ENCODE peak calls at places on chromosomes 4 and X, in five cellular contexts. N is H1, E is GM12878, R is K562, L is HepG2. J is an unnamed sample.

GRCh38 chr4:140637836-140638235 is 69.1 kb upstream of the UCP1 start:
- DNase-seq in N (no peak), E (no peak), R (peak; percentile 60), L (peak; percentile 59), J (peak; percentile 45)

GRCh38 chr4:182968917-182969650 is 51.9 kb upstream of the DCTD start:
- DNase-seq in N (no peak), E (no peak), R (peak; percentile 58), L (no peak), J (no peak)

GRCh38 chr4:62194342-62194741 is 994.2 kb downstream of the ADGRL3 start:
- DNase-seq in N (no peak), E (no peak), R (no peak), L (no peak), J (no peak)

GRCh38 chr4:2259541-2260267 is 2.2 kb downstream of the MXD4 start:
- DNase-seq in N (no peak), E (no peak), R (no peak), L (no peak), J (peak; percentile 9)

GRCh38 chrX:10164879-10165278 is 8.1 kb downstream of the CLCN4 start:
- DNase-seq in N (no peak), E (no peak), R (no peak), L (no peak), J (no peak)

GRCh38 chrX:6184900-6185515 is 43.7 kb downstream of the NLGN4X start:
- DNase-seq in N (no peak), E (no peak), R (no peak), L (no peak), J (no peak)

GRCh38 chr4:7804759-7805385 is 134.8 kb downstream of the AFAP1 start:
- DNase-seq in N (no peak), E (no peak), R (no peak), L (no peak), J (no peak)

GRCh38 chrX:21658746-21659145 is 616 bp upstream of the KLHL34 start:
- DNase-seq in N (no peak), E (no peak), R (no peak), L (no peak), J (peak; percentile 53)

GRCh38 chrX:101803451-101803850 is 128.4 kb downstream of the ZMAT1 start:
- DNase-seq in N (no peak), E (no peak), R (no peak), L (no peak), J (no peak)

GRCh38 chr4:159390648-159391047 is 287.8 kb downstream of the RAPGEF2 start:
- DNase-seq in N (no peak), E (no peak), R (peak; percentile 15), L (peak; percentile 48), J (no peak)

GRCh38 chr4:154722262-154722661 is 21.5 kb upstream of the LRAT start:
- DNase-seq in N (no peak), E (no peak), R (no peak), L (no peak), J (no peak)

GRCh38 chr4:52876063-52876462 is 13.9 kb downstream of the RASL11B start:
- DNase-seq in N (no peak), E (no peak), R (no peak), L (no peak), J (no peak)

GRCh38 chr4:7074423-7074822 is 6.6 kb upstream of the GRPEL1 start:
- DNase-seq in N (no peak), E (no peak), R (no peak), L (no peak), J (no peak)

GRCh38 chr4:152936446-152937279 is 540 bp downstream of the FHDC1 start:
- DNase-seq in N (peak; percentile 78), E (no peak), R (peak; percentile 35), L (no peak), J (peak; percentile 82)

GRCh38 chr4:144595681-144596080 is 50.3 kb upstream of the HHIP start:
- DNase-seq in N (no peak), E (no peak), R (no peak), L (no peak), J (no peak)

GRCh38 chrX:96889726-96890125 is 6.0 kb downstream of the RPA4 start:
- DNase-seq in N (no peak), E (no peak), R (no peak), L (peak; percentile 0), J (no peak)

GRCh38 chrX:109472939-109473713 is 8.8 kb downstream of the GUCY2F start:
- DNase-seq in N (peak; percentile 48), E (no peak), R (peak; percentile 42), L (peak; percentile 42), J (peak; percentile 50)

GRCh38 chr4:146273204-146273901 is 59.0 kb downstream of the REELD1 start:
- DNase-seq in N (no peak), E (peak; percentile 94), R (no peak), L (no peak), J (no peak)

GRCh38 chrX:102345916-102346315 is 93.9 kb downstream of the NXF2B start:
- DNase-seq in N (peak; percentile 67), E (no peak), R (peak; percentile 56), L (peak; percentile 6), J (peak; percentile 70)

GRCh38 chrX:25925956-25926355 is 212.2 kb upstream of the MAGEB18 start:
- DNase-seq in N (no peak), E (no peak), R (no peak), L (no peak), J (no peak)

GRCh38 chrX:475926-476723 is 89.4 kb upstream of the PPP2R3B start:
- DNase-seq in N (no peak), E (no peak), R (peak; percentile 32), L (no peak), J (peak; percentile 50)

DNA sequence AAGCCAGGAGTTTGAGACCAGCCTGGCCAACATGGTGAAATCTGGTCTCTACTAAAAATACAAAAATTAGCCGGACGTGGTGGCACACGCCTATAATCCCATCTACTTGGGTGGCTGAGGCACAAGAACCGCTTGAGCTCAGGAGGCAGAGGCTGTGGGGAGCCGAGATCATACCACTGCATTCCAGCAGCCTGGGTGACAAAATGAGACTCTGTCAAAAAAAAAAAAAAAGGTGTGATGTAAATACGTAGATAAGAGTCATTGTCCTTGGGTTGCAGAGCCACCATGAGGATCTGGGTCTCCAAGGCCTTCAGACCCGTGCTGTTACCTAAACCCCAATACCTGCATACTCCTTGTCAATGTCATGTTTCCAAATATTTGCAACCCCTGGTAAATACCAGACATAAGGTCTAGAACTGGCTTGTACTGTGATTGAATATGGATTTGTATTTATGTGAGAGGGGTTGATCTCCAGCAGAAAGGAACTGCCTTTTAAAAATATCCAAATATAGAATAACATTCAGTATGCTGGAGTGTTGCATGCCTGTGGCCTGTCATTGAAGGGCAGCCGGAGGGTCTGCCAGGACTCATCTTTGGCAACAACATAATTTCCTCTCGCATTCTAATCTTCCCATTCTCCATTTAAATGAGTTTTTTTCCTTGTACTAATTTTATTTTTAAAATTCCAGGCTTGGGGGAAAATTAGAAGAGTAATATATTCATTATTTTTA is 40.4 kb downstream of the ATXN3L start:
- DNase-seq in N (no peak), E (no peak), R (no peak), L (no peak), J (no peak)
- TF ChIP-seq ATF2 in N (no peak), E (no peak), R (no peak), L (no peak), J (no peak)

DNA sequence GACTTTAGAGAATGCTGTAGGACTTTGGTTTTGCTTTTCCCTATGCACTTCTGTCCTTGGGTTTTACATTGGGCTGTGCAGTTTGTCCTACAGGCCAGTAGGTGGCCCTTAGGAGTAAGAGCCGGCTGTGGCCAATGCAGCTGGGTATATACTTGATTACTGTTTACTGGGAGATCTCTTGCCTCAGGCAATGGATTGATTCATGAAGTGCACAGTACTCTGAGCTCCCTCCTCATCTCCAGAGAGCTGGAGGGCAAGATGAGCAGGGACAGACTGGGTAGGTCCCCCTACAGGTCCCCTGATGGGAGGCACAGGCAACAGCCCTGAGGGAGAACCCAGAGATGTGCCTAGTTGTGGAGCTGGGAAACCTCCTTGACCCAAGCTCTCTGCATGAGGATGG is 103.8 kb upstream of the QRFPR start:
- DNase-seq in N (no peak), E (no peak), R (peak; percentile 36), L (peak; percentile 36), J (peak; percentile 38)
- TF ChIP-seq ATF2 in N (no peak), E (no peak), R (no peak), L (no peak), J (no peak)

GRCh38 chr4:115944146-115944905 is 830.9 kb upstream of the NDST4 start:
- DNase-seq in N (no peak), E (no peak), R (no peak), L (no peak), J (no peak)

GRCh38 chr4:115950806-115951205 is 837.4 kb upstream of the NDST4 start:
- DNase-seq in N (no peak), E (no peak), R (no peak), L (no peak), J (no peak)

DNA sequence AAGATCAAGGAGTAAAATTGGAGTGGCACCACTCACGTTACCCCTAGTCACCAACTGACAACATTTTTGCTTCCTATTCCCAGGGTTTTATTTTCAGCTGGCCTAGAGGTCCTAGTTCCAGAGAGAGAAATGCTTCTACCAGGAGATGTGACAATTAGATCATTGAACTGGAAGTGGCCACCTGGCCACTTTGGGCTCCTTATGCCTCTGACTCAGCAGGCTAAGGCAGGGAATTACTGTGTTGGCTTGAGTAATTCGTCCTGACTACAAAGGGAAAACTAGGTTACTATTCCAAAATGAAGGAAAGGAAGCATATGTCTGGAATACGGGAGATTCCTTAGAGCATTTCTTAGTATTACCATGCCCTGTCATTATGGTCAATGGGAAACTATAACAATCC is 831.6 kb upstream of the NDST4 start:
- DNase-seq in N (no peak), E (no peak), R (no peak), L (no peak), J (no peak)
- TF ChIP-seq ATF2 in N (no peak), E (no peak), R (no peak), L (no peak), J (no peak)

DNA sequence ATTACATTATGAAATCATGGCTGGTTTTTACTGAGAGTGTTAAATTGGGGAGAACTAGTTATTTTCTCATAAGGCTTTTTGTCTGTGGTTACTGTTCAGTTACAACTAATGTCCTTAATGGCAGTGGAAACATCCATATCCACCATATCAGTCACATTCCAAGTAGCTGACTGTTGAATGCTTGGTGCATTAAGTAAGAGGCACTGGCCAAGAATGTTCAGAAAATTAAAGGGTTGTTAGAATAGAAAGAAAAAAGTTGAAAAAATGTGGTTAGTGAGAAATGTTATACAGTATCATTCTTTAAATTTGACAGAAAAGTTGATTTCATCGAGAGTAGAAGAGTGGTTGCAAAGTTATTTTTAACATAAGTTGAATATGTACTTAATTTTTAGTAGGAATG is 2407.3 kb downstream of the ARAP2 start:
- DNase-seq in N (no peak), E (no peak), R (no peak), L (no peak), J (no peak)
- TF ChIP-seq ATF2 in N (no peak), E (no peak), R (no peak), L (no peak), J (no peak)

J was measured in WTC11.